ENCODE peak calls at places on chromosomes 7 and 10, in five cellular contexts. One of them, this sample, is unnamed.

GRCh38 chr10:33258951-33259350 is 75.5 kb downstream of the NRP1 start:
- DNase-seq in NCI-H1105: no peak
- DNase-seq in mammary epithelial cell: peak
- DNase-seq in activated CD4-positive, alpha-beta T cell treated with anti-CD3 and anti-CD28 coated beads, Interleukin-2, amount 50 U/mL, for 48 hours: no peak
- DNase-seq in fibroblast of mammary gland: no peak
- DNase-seq in this sample: no peak

GRCh38 chr7:4797858-4798705 is 22.7 kb downstream of the AP5Z1 start:
- DNase-seq in fibroblast of mammary gland: peak
- DNase-seq in activated CD4-positive, alpha-beta T cell treated with anti-CD3 and anti-CD28 coated beads, Interleukin-2, amount 50 U/mL, for 48 hours: peak
- DNase-seq in NCI-H1105: no peak
- DNase-seq in mammary epithelial cell: no peak
- DNase-seq in this sample: no peak

GRCh38 chr10:36779238-36779846 is 346.1 kb upstream of the ANKRD30A start:
- DNase-seq in fibroblast of mammary gland: peak
- DNase-seq in activated CD4-positive, alpha-beta T cell treated with anti-CD3 and anti-CD28 coated beads, Interleukin-2, amount 50 U/mL, for 48 hours: no peak
- DNase-seq in mammary epithelial cell: peak
- DNase-seq in NCI-H1105: no peak
- DNase-seq in this sample: no peak

GRCh38 chr10:65611592-65611991 is 1314.2 kb upstream of the LRRTM3 start:
- DNase-seq in activated CD4-positive, alpha-beta T cell treated with anti-CD3 and anti-CD28 coated beads, Interleukin-2, amount 50 U/mL, for 48 hours: no peak
- DNase-seq in NCI-H1105: no peak
- DNase-seq in fibroblast of mammary gland: no peak
- DNase-seq in mammary epithelial cell: peak
- DNase-seq in this sample: no peak

GRCh38 chr10:118445535-118445934 is 103.4 kb upstream of the FAM204A start:
- DNase-seq in fibroblast of mammary gland: no peak
- DNase-seq in activated CD4-positive, alpha-beta T cell treated with anti-CD3 and anti-CD28 coated beads, Interleukin-2, amount 50 U/mL, for 48 hours: no peak
- DNase-seq in NCI-H1105: no peak
- DNase-seq in mammary epithelial cell: no peak
- DNase-seq in this sample: no peak

GRCh38 chr10:78980815-78981214 is 88.0 kb upstream of the ZMIZ1 start:
- DNase-seq in mammary epithelial cell: no peak
- DNase-seq in fibroblast of mammary gland: peak
- DNase-seq in NCI-H1105: no peak
- DNase-seq in activated CD4-positive, alpha-beta T cell treated with anti-CD3 and anti-CD28 coated beads, Interleukin-2, amount 50 U/mL, for 48 hours: no peak
- DNase-seq in this sample: no peak

GRCh38 chr7:45617166-45617565 is 43.0 kb downstream of the ADCY1 start:
- DNase-seq in activated CD4-positive, alpha-beta T cell treated with anti-CD3 and anti-CD28 coated beads, Interleukin-2, amount 50 U/mL, for 48 hours: no peak
- DNase-seq in fibroblast of mammary gland: no peak
- DNase-seq in NCI-H1105: no peak
- DNase-seq in mammary epithelial cell: no peak
- DNase-seq in this sample: no peak

GRCh38 chr7:106864298-106865081 is 592 bp upstream of the PIK3CG start:
- DNase-seq in NCI-H1105: no peak
- DNase-seq in mammary epithelial cell: no peak
- DNase-seq in fibroblast of mammary gland: no peak
- DNase-seq in activated CD4-positive, alpha-beta T cell treated with anti-CD3 and anti-CD28 coated beads, Interleukin-2, amount 50 U/mL, for 48 hours: no peak
- DNase-seq in this sample: no peak

GRCh38 chr10:21065621-21066248 is 168.6 kb upstream of the NEBL start:
- DNase-seq in mammary epithelial cell: no peak
- DNase-seq in fibroblast of mammary gland: no peak
- DNase-seq in NCI-H1105: no peak
- DNase-seq in activated CD4-positive, alpha-beta T cell treated with anti-CD3 and anti-CD28 coated beads, Interleukin-2, amount 50 U/mL, for 48 hours: no peak
- DNase-seq in this sample: no peak

GRCh38 chr7:101235522-101235921 is 2.1 kb downstream of the CLDN15 start:
- DNase-seq in activated CD4-positive, alpha-beta T cell treated with anti-CD3 and anti-CD28 coated beads, Interleukin-2, amount 50 U/mL, for 48 hours: no peak
- DNase-seq in NCI-H1105: no peak
- DNase-seq in mammary epithelial cell: no peak
- DNase-seq in fibroblast of mammary gland: no peak
- DNase-seq in this sample: no peak

GRCh38 chr7:82294258-82294855 is 149.2 kb downstream of the CACNA2D1 start:
- DNase-seq in mammary epithelial cell: no peak
- DNase-seq in activated CD4-positive, alpha-beta T cell treated with anti-CD3 and anti-CD28 coated beads, Interleukin-2, amount 50 U/mL, for 48 hours: no peak
- DNase-seq in NCI-H1105: no peak
- DNase-seq in fibroblast of mammary gland: peak
- DNase-seq in this sample: no peak

GRCh38 chr10:68106656-68107055 is 2.6 kb upstream of the MYPN start:
- DNase-seq in activated CD4-positive, alpha-beta T cell treated with anti-CD3 and anti-CD28 coated beads, Interleukin-2, amount 50 U/mL, for 48 hours: no peak
- DNase-seq in NCI-H1105: no peak
- DNase-seq in mammary epithelial cell: peak
- DNase-seq in fibroblast of mammary gland: peak
- DNase-seq in this sample: no peak